ENCODE peak calls at places on chromosome 16, in ten cellular contexts. One of them, this sample, is unnamed.
A peak's percentile ranks its signal among the peaks of the same experiment; 100 is the strongest.

GRCh38 chr16:4924593-4925378 is 12.2 kb downstream of the PPL start:
- DNase-seq in epithelial cell of proximal tubule: no peak
- DNase-seq in brain microvascular endothelial cell: no peak
- DNase-seq in fibroblast of mammary gland: no peak
- DNase-seq in WERI-Rb-1: no peak
- DNase-seq in fibroblast of pulmonary artery: no peak
- DNase-seq in right lobe of liver: peak; percentile 91
- DNase-seq in prostate gland: peak; percentile 73
- DNase-seq in K562: no peak
- DNase-seq in heart right ventricle: no peak
- DNase-seq in this sample: no peak

GRCh38 chr16:89722392-89723278 is 1.3 kb downstream of the ZNF276 start:
- DNase-seq in right lobe of liver: no peak
- DNase-seq in K562: no peak
- DNase-seq in prostate gland: peak; percentile 66
- DNase-seq in epithelial cell of proximal tubule: no peak
- DNase-seq in heart right ventricle: peak; percentile 71
- DNase-seq in fibroblast of pulmonary artery: peak; percentile 52
- DNase-seq in brain microvascular endothelial cell: peak; percentile 15
- DNase-seq in WERI-Rb-1: no peak
- DNase-seq in fibroblast of mammary gland: peak; percentile 45
- DNase-seq in this sample: no peak

GRCh38 chr16:12539185-12539929 is 264.3 kb downstream of the CPPED1 start:
- DNase-seq in brain microvascular endothelial cell: peak; percentile 70
- DNase-seq in fibroblast of mammary gland: peak; percentile 35
- DNase-seq in heart right ventricle: no peak
- DNase-seq in K562: no peak
- DNase-seq in right lobe of liver: no peak
- DNase-seq in prostate gland: no peak
- DNase-seq in epithelial cell of proximal tubule: no peak
- DNase-seq in WERI-Rb-1: no peak
- DNase-seq in fibroblast of pulmonary artery: no peak
- DNase-seq in this sample: peak; percentile 11

GRCh38 chr16:24491721-24492120 is 47.6 kb upstream of the RBBP6 start:
- DNase-seq in WERI-Rb-1: no peak
- DNase-seq in right lobe of liver: no peak
- DNase-seq in brain microvascular endothelial cell: no peak
- DNase-seq in prostate gland: no peak
- DNase-seq in K562: no peak
- DNase-seq in fibroblast of pulmonary artery: no peak
- DNase-seq in heart right ventricle: no peak
- DNase-seq in fibroblast of mammary gland: no peak
- DNase-seq in epithelial cell of proximal tubule: no peak
- DNase-seq in this sample: no peak

GRCh38 chr16:25108054-25108453 is 3.5 kb upstream of the LCMT1 start:
- DNase-seq in brain microvascular endothelial cell: no peak
- DNase-seq in K562: peak; percentile 60
- DNase-seq in epithelial cell of proximal tubule: no peak
- DNase-seq in prostate gland: no peak
- DNase-seq in heart right ventricle: no peak
- DNase-seq in fibroblast of mammary gland: no peak
- DNase-seq in fibroblast of pulmonary artery: no peak
- DNase-seq in WERI-Rb-1: peak; percentile 58
- DNase-seq in right lobe of liver: no peak
- DNase-seq in this sample: no peak

GRCh38 chr16:54923055-54923473 is 7.6 kb upstream of the IRX5 start:
- DNase-seq in right lobe of liver: no peak
- DNase-seq in WERI-Rb-1: no peak
- DNase-seq in brain microvascular endothelial cell: no peak
- DNase-seq in heart right ventricle: no peak
- DNase-seq in fibroblast of mammary gland: peak; percentile 44
- DNase-seq in fibroblast of pulmonary artery: no peak
- DNase-seq in K562: no peak
- DNase-seq in prostate gland: no peak
- DNase-seq in epithelial cell of proximal tubule: no peak
- DNase-seq in this sample: no peak

GRCh38 chr16:76897816-76898215 is 293.2 kb upstream of the MON1B start:
- DNase-seq in epithelial cell of proximal tubule: no peak
- DNase-seq in K562: no peak
- DNase-seq in fibroblast of pulmonary artery: no peak
- DNase-seq in brain microvascular endothelial cell: no peak
- DNase-seq in prostate gland: no peak
- DNase-seq in WERI-Rb-1: no peak
- DNase-seq in right lobe of liver: no peak
- DNase-seq in heart right ventricle: no peak
- DNase-seq in fibroblast of mammary gland: no peak
- DNase-seq in this sample: no peak

GRCh38 chr16:67101301-67101675 is 8.5 kb upstream of the PHAF1 start:
- DNase-seq in prostate gland: no peak
- DNase-seq in WERI-Rb-1: no peak
- DNase-seq in brain microvascular endothelial cell: no peak
- DNase-seq in fibroblast of mammary gland: no peak
- DNase-seq in heart right ventricle: no peak
- DNase-seq in fibroblast of pulmonary artery: no peak
- DNase-seq in epithelial cell of proximal tubule: no peak
- DNase-seq in right lobe of liver: no peak
- DNase-seq in K562: no peak
- DNase-seq in this sample: peak; percentile 1

GRCh38 chr16:84247844-84248243 is 8.0 kb upstream of the KCNG4 start:
- DNase-seq in prostate gland: no peak
- DNase-seq in epithelial cell of proximal tubule: peak; percentile 20
- DNase-seq in right lobe of liver: no peak
- DNase-seq in WERI-Rb-1: no peak
- DNase-seq in fibroblast of pulmonary artery: no peak
- DNase-seq in brain microvascular endothelial cell: no peak
- DNase-seq in fibroblast of mammary gland: no peak
- DNase-seq in K562: no peak
- DNase-seq in heart right ventricle: no peak
- DNase-seq in this sample: no peak

GRCh38 chr16:68284847-68285246 is 20.5 kb downstream of the SLC7A6 start:
- DNase-seq in heart right ventricle: no peak
- DNase-seq in fibroblast of pulmonary artery: no peak
- DNase-seq in WERI-Rb-1: no peak
- DNase-seq in epithelial cell of proximal tubule: no peak
- DNase-seq in K562: no peak
- DNase-seq in fibroblast of mammary gland: no peak
- DNase-seq in prostate gland: no peak
- DNase-seq in brain microvascular endothelial cell: no peak
- DNase-seq in right lobe of liver: no peak
- DNase-seq in this sample: no peak

GRCh38 chr16:68283840-68284595 is 19.7 kb downstream of the SLC7A6 start:
- DNase-seq in K562: no peak
- DNase-seq in WERI-Rb-1: no peak
- DNase-seq in epithelial cell of proximal tubule: no peak
- DNase-seq in right lobe of liver: no peak
- DNase-seq in fibroblast of mammary gland: peak; percentile 66
- DNase-seq in prostate gland: no peak
- DNase-seq in brain microvascular endothelial cell: no peak
- DNase-seq in heart right ventricle: no peak
- DNase-seq in fibroblast of pulmonary artery: no peak
- DNase-seq in this sample: no peak

GRCh38 chr16:68281368-68282063 is 17.2 kb downstream of the SLC7A6 start:
- DNase-seq in epithelial cell of proximal tubule: no peak
- DNase-seq in fibroblast of mammary gland: no peak
- DNase-seq in heart right ventricle: no peak
- DNase-seq in WERI-Rb-1: no peak
- DNase-seq in fibroblast of pulmonary artery: no peak
- DNase-seq in right lobe of liver: no peak
- DNase-seq in prostate gland: no peak
- DNase-seq in K562: no peak
- DNase-seq in brain microvascular endothelial cell: no peak
- DNase-seq in this sample: no peak

GRCh38 chr16:68282064-68282452 is 17.7 kb downstream of the SLC7A6 start:
- DNase-seq in heart right ventricle: no peak
- DNase-seq in fibroblast of pulmonary artery: no peak
- DNase-seq in prostate gland: no peak
- DNase-seq in brain microvascular endothelial cell: no peak
- DNase-seq in fibroblast of mammary gland: no peak
- DNase-seq in epithelial cell of proximal tubule: no peak
- DNase-seq in right lobe of liver: no peak
- DNase-seq in WERI-Rb-1: no peak
- DNase-seq in K562: no peak
- DNase-seq in this sample: no peak

GRCh38 chr16:68283346-68283745 is 19.0 kb downstream of the SLC7A6 start:
- DNase-seq in heart right ventricle: no peak
- DNase-seq in epithelial cell of proximal tubule: no peak
- DNase-seq in K562: no peak
- DNase-seq in WERI-Rb-1: no peak
- DNase-seq in brain microvascular endothelial cell: no peak
- DNase-seq in fibroblast of mammary gland: no peak
- DNase-seq in right lobe of liver: no peak
- DNase-seq in prostate gland: no peak
- DNase-seq in fibroblast of pulmonary artery: no peak
- DNase-seq in this sample: no peak
- H3K4me3 ChIP-seq in heart right ventricle: no peak overlapping the region
- H3K4me3 ChIP-seq in epithelial cell of proximal tubule: no peak overlapping the region
- H3K4me3 ChIP-seq in K562: no peak overlapping the region
- H3K4me3 ChIP-seq in WERI-Rb-1: no peak overlapping the region
- H3K4me3 ChIP-seq in brain microvascular endothelial cell: no peak overlapping the region
- H3K4me3 ChIP-seq in fibroblast of mammary gland: no peak overlapping the region
- H3K4me3 ChIP-seq in right lobe of liver: no peak overlapping the region
- H3K4me3 ChIP-seq in prostate gland: no peak overlapping the region
- H3K4me3 ChIP-seq in fibroblast of pulmonary artery: no peak overlapping the region
- H3K4me3 ChIP-seq in this sample: no peak overlapping the region

DNA sequence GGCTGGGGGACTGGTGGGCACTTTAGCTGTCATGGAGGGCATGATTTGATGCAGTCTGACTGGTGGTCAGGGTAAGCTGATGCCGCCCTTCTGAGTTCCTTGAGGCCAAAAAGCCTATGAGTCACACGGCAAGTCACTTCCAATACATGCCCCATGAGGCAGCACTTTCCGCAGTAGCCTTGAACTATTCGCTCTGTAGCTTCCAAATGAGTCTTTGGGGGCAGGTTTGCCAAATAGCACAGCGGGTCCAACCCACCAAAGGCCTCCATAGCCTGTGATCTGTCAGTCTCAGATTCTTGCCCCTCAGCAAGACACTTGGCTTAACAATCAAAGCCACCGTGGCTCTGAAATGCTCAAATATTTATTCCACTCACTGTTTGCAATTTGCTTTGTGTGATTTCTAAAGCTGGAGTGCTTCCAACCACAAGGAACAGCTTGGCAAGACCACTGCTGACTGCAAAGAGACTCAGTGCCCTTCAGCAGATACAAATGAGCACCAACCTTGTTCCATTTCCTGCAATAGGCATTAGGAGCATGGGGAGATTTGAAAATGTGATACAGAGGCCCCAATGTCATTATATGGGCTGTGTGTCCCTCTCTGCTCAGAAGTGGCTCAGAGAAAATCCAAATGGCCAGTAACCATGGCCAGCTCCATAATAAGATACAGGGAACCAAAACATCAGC is 45.4 kb downstream of the CLEC19A start:
- DNase-seq in brain microvascular endothelial cell: peak; percentile 14
- DNase-seq in right lobe of liver: no peak
- DNase-seq in WERI-Rb-1: no peak
- DNase-seq in fibroblast of pulmonary artery: no peak
- DNase-seq in K562: peak; percentile 15
- DNase-seq in prostate gland: peak; percentile 48
- DNase-seq in fibroblast of mammary gland: peak; percentile 61
- DNase-seq in epithelial cell of proximal tubule: no peak
- DNase-seq in heart right ventricle: no peak
- DNase-seq in this sample: peak; percentile 68
- TF ChIP-seq CTCF in brain microvascular endothelial cell: no peak
- TF ChIP-seq CTCF in right lobe of liver: no peak
- TF ChIP-seq CTCF in WERI-Rb-1: no peak
- TF ChIP-seq CTCF in fibroblast of pulmonary artery: no peak
- TF ChIP-seq CTCF in K562: no peak
- TF ChIP-seq CTCF in prostate gland: no peak
- TF ChIP-seq CTCF in fibroblast of mammary gland: no peak
- TF ChIP-seq CTCF in epithelial cell of proximal tubule: no peak
- TF ChIP-seq CTCF in heart right ventricle: no peak
- TF ChIP-seq CTCF in this sample: peak; percentile 22

GRCh38 chr16:82093901-82094300 is 58.8 kb downstream of the HSD17B2 start:
- DNase-seq in brain microvascular endothelial cell: no peak
- DNase-seq in prostate gland: no peak
- DNase-seq in heart right ventricle: no peak
- DNase-seq in right lobe of liver: no peak
- DNase-seq in fibroblast of pulmonary artery: no peak
- DNase-seq in WERI-Rb-1: no peak
- DNase-seq in K562: no peak
- DNase-seq in fibroblast of mammary gland: no peak
- DNase-seq in epithelial cell of proximal tubule: no peak
- DNase-seq in this sample: no peak
- H3K4me3 ChIP-seq in brain microvascular endothelial cell: no peak overlapping the region
- H3K4me3 ChIP-seq in prostate gland: no peak overlapping the region
- H3K4me3 ChIP-seq in heart right ventricle: no peak overlapping the region
- H3K4me3 ChIP-seq in right lobe of liver: no peak overlapping the region
- H3K4me3 ChIP-seq in fibroblast of pulmonary artery: no peak overlapping the region
- H3K4me3 ChIP-seq in WERI-Rb-1: no peak overlapping the region
- H3K4me3 ChIP-seq in K562: no peak overlapping the region
- H3K4me3 ChIP-seq in fibroblast of mammary gland: no peak overlapping the region
- H3K4me3 ChIP-seq in epithelial cell of proximal tubule: no peak overlapping the region
- H3K4me3 ChIP-seq in this sample: no peak overlapping the region

GRCh38 chr16:20939599-20939998 is 39.0 kb downstream of the LYRM1 start:
- DNase-seq in WERI-Rb-1: no peak
- DNase-seq in fibroblast of pulmonary artery: no peak
- DNase-seq in heart right ventricle: no peak
- DNase-seq in K562: no peak
- DNase-seq in brain microvascular endothelial cell: no peak
- DNase-seq in epithelial cell of proximal tubule: no peak
- DNase-seq in prostate gland: no peak
- DNase-seq in right lobe of liver: no peak
- DNase-seq in fibroblast of mammary gland: no peak
- DNase-seq in this sample: no peak

GRCh38 chr16:20938426-20938825 is 37.9 kb downstream of the LYRM1 start:
- DNase-seq in WERI-Rb-1: no peak
- DNase-seq in fibroblast of pulmonary artery: peak; percentile 34
- DNase-seq in prostate gland: no peak
- DNase-seq in right lobe of liver: no peak
- DNase-seq in brain microvascular endothelial cell: no peak
- DNase-seq in epithelial cell of proximal tubule: no peak
- DNase-seq in fibroblast of mammary gland: peak; percentile 83
- DNase-seq in heart right ventricle: no peak
- DNase-seq in K562: no peak
- DNase-seq in this sample: no peak

GRCh38 chr16:20940864-20941634 is 40.5 kb downstream of the LYRM1 start:
- DNase-seq in K562: no peak
- DNase-seq in fibroblast of pulmonary artery: no peak
- DNase-seq in heart right ventricle: no peak
- DNase-seq in WERI-Rb-1: no peak
- DNase-seq in prostate gland: no peak
- DNase-seq in brain microvascular endothelial cell: no peak
- DNase-seq in epithelial cell of proximal tubule: no peak
- DNase-seq in fibroblast of mammary gland: no peak
- DNase-seq in right lobe of liver: no peak
- DNase-seq in this sample: no peak

GRCh38 chr16:20942271-20942670 is 41.7 kb downstream of the LYRM1 start:
- DNase-seq in right lobe of liver: no peak
- DNase-seq in fibroblast of mammary gland: no peak
- DNase-seq in prostate gland: no peak
- DNase-seq in WERI-Rb-1: no peak
- DNase-seq in brain microvascular endothelial cell: no peak
- DNase-seq in epithelial cell of proximal tubule: no peak
- DNase-seq in heart right ventricle: no peak
- DNase-seq in fibroblast of pulmonary artery: no peak
- DNase-seq in K562: no peak
- DNase-seq in this sample: no peak

DNA sequence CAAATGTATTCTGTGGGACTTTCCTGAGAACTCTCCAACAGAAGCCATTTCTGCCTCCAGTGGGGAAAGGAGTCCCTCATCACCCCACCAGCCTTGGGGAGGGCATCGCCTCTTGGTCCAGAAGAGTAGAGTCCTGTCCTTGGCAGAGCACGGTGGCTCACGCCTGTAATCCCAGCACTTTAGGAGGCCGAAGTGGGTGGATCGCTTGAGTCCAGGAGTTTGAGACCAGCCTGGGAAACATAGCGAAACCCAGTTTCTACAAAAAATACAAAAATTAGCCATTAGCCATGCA is 41.0 kb downstream of the LYRM1 start:
- DNase-seq in fibroblast of mammary gland: no peak
- DNase-seq in epithelial cell of proximal tubule: no peak
- DNase-seq in K562: no peak
- DNase-seq in WERI-Rb-1: no peak
- DNase-seq in heart right ventricle: no peak
- DNase-seq in prostate gland: no peak
- DNase-seq in brain microvascular endothelial cell: no peak
- DNase-seq in right lobe of liver: no peak
- DNase-seq in fibroblast of pulmonary artery: no peak
- DNase-seq in this sample: no peak
- TF ChIP-seq CTCF in fibroblast of mammary gland: no peak
- TF ChIP-seq CTCF in epithelial cell of proximal tubule: no peak
- TF ChIP-seq CTCF in K562: no peak
- TF ChIP-seq CTCF in WERI-Rb-1: no peak
- TF ChIP-seq CTCF in heart right ventricle: no peak
- TF ChIP-seq CTCF in prostate gland: no peak
- TF ChIP-seq CTCF in brain microvascular endothelial cell: no peak
- TF ChIP-seq CTCF in right lobe of liver: no peak
- TF ChIP-seq CTCF in fibroblast of pulmonary artery: no peak
- TF ChIP-seq CTCF in this sample: no peak

This sample was measured in astrocyte of the cerebellum.